ENCODE peak calls at places on chromosomes 6 and 20, in six cellular contexts. K is Calu3, W is astrocyte of the cerebellum, S is type B pancreatic cell, B is OCI-LY7, R is choroid plexus epithelial cell. T is an unnamed sample.

GRCh38 chr6:3237761-3238662 is 10.6 kb upstream of the TUBB2B start:
- DNase-seq in K (no peak), W (no peak), S (no peak), B (peak; percentile 46), R (peak; percentile 59), T (no peak)

GRCh38 chr6:6125495-6125894 is 118.8 kb upstream of the NRN1 start:
- DNase-seq in K (no peak), W (no peak), S (no peak), B (no peak), R (no peak), T (no peak)

GRCh38 chr6:159035891-159036290 is 8.9 kb downstream of the TAGAP start:
- DNase-seq in K (no peak), W (no peak), S (no peak), B (no peak), R (no peak), T (no peak)

GRCh38 chr6:125974214-125974866 is 12.0 kb upstream of the TRMT11 start:
- DNase-seq in K (no peak), W (peak; percentile 43), S (no peak), B (peak; percentile 76), R (peak; percentile 83), T (no peak)

GRCh38 chr6:129490551-129491245 is 219.3 kb downstream of the ARHGAP18 start:
- DNase-seq in K (peak; percentile 81), W (peak; percentile 95), S (no peak), B (peak; percentile 29), R (peak; percentile 99), T (no peak)

GRCh38 chr20:58024241-58024721 is 204.2 kb downstream of the ANKRD60 start:
- DNase-seq in K (no peak), W (no peak), S (peak; percentile 59), B (no peak), R (no peak), T (no peak)

GRCh38 chr20:13219327-13220193 is 1.5 kb upstream of the ISM1 start:
- DNase-seq in K (no peak), W (no peak), S (peak; percentile 75), B (no peak), R (no peak), T (no peak)

GRCh38 chr6:158805698-158806373 is 13.3 kb downstream of the EZR start:
- DNase-seq in K (no peak), W (no peak), S (no peak), B (no peak), R (no peak), T (no peak)

GRCh38 chr6:37021356-37022129 is 16.1 kb downstream of the FGD2 start:
- DNase-seq in K (peak; percentile 82), W (no peak), S (no peak), B (peak; percentile 45), R (peak; percentile 82), T (no peak)

GRCh38 chr20:10513931-10514575 is 78.9 kb downstream of the SLX4IP start:
- DNase-seq in K (no peak), W (no peak), S (no peak), B (no peak), R (peak; percentile 55), T (no peak)
- TF ChIP-seq CTCF in K (no peak), W (no peak), S (no peak), B (no peak), R (no peak), T (no peak)

DNA sequence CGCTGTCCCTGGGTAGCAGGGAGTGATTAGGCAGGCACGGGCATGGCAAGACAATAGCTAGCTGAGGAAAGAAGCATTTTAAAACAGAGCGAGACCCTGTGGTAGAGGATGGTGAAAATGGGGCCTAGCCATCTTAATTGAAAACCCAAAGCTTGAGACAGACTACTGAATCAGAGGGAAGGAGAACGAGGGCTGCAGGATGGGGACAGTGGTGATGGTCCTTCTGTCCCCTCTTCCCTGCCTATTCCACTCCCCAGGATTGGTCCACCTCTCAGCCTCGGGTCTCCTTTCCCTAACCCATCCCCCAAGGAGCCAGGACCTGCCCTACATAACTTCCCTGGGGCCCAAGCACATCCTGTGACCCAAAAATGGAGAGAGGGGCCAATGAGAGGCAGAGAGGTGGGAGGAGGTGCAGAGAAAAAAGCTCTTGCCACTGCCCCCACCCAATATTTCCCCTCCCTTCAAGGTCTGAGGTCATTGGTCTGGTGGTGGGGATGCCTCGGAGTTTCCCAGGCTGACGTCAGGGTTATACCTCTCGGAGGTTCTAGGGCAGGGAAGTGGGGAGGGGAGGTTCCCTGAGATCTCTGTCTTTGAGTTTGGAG is 884 bp upstream of the CUTA start:
- DNase-seq in K (no peak), W (no peak), S (no peak), B (no peak), R (peak; percentile 50), T (no peak)
- TF ChIP-seq CTCF in K (peak; percentile 3), W (no peak), S (no peak), B (peak; percentile 4), R (no peak), T (no peak)

GRCh38 chr6:167501831-167502385 is 177.0 kb downstream of the TTLL2 start:
- DNase-seq in K (peak; percentile 67), W (no peak), S (no peak), B (no peak), R (peak; percentile 24), T (no peak)
- TF ChIP-seq CTCF in K (peak; percentile 48), W (peak; percentile 25), S (peak; percentile 48), B (no peak), R (peak; percentile 48), T (no peak)

GRCh38 chr6:100664274-100665040 is 199.7 kb upstream of the SIM1 start:
- DNase-seq in K (peak; percentile 11), W (peak; percentile 13), S (no peak), B (peak; percentile 41), R (peak; percentile 69), T (no peak)
- TF ChIP-seq CTCF in K (no peak), W (peak; percentile 41), S (peak; percentile 89), B (peak; percentile 84), R (peak; percentile 56), T (peak; percentile 89)

DNA sequence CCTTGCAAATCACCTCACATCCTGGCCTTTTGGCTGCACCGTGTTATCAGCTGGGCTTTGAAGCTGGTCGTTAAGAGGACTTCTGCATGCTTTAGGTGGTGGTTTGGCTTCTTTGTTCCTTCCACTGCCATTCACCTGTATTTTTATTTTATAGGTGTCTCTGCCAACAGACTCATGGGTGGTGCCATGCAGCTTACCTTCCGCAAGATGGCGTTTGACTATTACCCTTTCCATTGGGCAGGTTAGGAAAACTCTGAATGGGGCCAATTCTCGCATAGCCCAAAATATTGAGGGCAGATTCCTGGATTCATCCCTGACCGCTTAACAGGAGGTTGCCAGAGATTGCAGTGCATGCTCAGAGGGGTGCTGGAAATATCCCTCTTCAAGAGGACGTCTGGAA is 32.4 kb downstream of the TAF11 start:
- DNase-seq in K (no peak), W (no peak), S (no peak), B (no peak), R (no peak), T (no peak)
- TF ChIP-seq CTCF in K (no peak), W (no peak), S (no peak), B (no peak), R (no peak), T (no peak)

GRCh38 chr20:2101935-2102584 is 433 bp downstream of the STK35 start:
- DNase-seq in K (peak; percentile 86), W (peak; percentile 83), S (peak; percentile 91), B (peak; percentile 95), R (peak; percentile 96), T (peak; percentile 91)
- TF ChIP-seq CTCF in K (no peak), W (no peak), S (no peak), B (no peak), R (no peak), T (no peak)

GRCh38 chr20:17967595-17968365 is 814 bp downstream of the SNX5 start:
- DNase-seq in K (no peak), W (no peak), S (no peak), B (peak; percentile 78), R (peak; percentile 77), T (no peak)

GRCh38 chr20:17965042-17965697 is 3.4 kb downstream of the SNX5 start:
- DNase-seq in K (no peak), W (no peak), S (no peak), B (no peak), R (no peak), T (no peak)

GRCh38 chr20:17964632-17965031 is 4.0 kb downstream of the SNX5 start:
- DNase-seq in K (no peak), W (no peak), S (no peak), B (no peak), R (no peak), T (no peak)

GRCh38 chr20:17968366-17969275 is at the start of the genes MGME1 and SNX5:
- DNase-seq in K (peak; percentile 91), W (peak; percentile 99), S (peak; percentile 99), B (peak; percentile 99), R (peak; percentile 100), T (peak; percentile 100)

DNA sequence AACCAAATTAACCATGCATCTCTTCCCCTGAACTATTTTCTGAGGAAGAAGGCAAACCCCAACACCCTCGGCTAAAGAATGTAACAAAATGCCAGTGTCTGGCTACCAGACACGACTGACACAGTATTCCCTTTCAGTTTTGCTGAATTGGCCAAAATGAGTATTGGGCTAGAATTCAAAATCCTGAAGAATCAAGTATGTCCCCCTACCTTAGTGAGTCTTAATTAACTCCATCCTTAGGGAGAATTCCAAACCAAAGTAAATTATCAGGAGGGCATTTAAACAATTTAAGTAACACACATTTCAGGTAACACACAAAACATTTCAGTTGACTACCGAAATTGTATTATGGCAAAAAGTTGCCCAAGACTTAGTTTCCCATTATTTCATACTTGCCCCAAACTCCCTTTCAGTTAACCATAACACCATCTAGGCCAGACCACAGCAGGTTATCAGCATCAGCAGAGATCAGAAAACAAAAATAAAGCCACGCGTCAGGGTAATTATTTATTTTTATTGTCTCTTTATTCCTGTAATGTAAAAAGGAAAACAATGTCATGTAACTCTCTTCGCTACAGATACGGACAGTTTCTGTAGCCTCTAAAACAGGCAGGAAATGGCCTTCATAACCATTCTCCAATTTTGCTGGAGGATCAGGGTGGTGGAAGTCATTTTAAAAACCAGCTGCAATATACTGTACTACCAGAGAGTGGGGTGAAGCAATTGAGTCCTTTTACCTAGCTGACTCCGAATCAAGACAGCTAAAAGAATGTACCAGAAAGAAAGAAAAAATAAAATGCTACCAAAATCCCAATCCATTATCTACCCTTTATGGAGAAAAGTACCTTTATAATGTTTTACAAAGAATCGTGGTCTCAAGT is 1.9 kb downstream of the SNX5 start:
- DNase-seq in K (no peak), W (no peak), S (no peak), B (peak; percentile 79), R (peak; percentile 73), T (no peak)
- TF ChIP-seq CTCF in K (no peak), W (peak; percentile 40), S (peak; percentile 53), B (peak; percentile 57), R (peak; percentile 40), T (no peak)

GRCh38 chr6:28252507-28252975 is 472 bp upstream of the ZKSCAN4 start:
- DNase-seq in K (no peak), W (no peak), S (no peak), B (peak; percentile 20), R (no peak), T (no peak)
- TF ChIP-seq CTCF in K (no peak), W (no peak), S (no peak), B (no peak), R (no peak), T (no peak)

T was measured in glutamatergic neuron.